ENCODE peak calls at places on chromosome 15, in nine cellular contexts. O is GM12865, V is WERI-Rb-1, M is esophagus squamous epithelium, X is endothelial cell, P is fibroblast of lung, I is WTC11, F is colonic mucosa, R is B cell. Y is an unnamed sample.

GRCh38 chr15:90959894-90960293 is 5.2 kb downstream of the RCCD1 start:
- DNase-seq in O (no peak), V (no peak), M (no peak), X (no peak), P (peak; percentile 21), I (no peak), F (no peak), R (no peak), Y (no peak)

GRCh38 chr15:76333720-76334437 is 2.7 kb upstream of the ISL2 start:
- DNase-seq in O (no peak), V (peak; percentile 80), M (no peak), X (no peak), P (no peak), I (peak; percentile 65), F (no peak), R (no peak), Y (peak; percentile 30)

GRCh38 chr15:68334661-68335124 is 57.1 kb downstream of the FEM1B start:
- DNase-seq in O (no peak), V (no peak), M (no peak), X (no peak), P (peak; percentile 18), I (no peak), F (no peak), R (no peak), Y (no peak)

GRCh38 chr15:99511865-99512632 is 53.7 kb upstream of the MEF2A start:
- DNase-seq in O (peak; percentile 97), V (no peak), M (no peak), X (no peak), P (peak; percentile 43), I (no peak), F (no peak), R (peak; percentile 89), Y (no peak)

GRCh38 chr15:43903864-43904290 is 77.1 kb downstream of the WDR76 start:
- DNase-seq in O (peak; percentile 76), V (peak; percentile 82), M (no peak), X (peak; percentile 83), P (peak; percentile 66), I (peak; percentile 83), F (peak; percentile 53), R (peak; percentile 54), Y (peak; percentile 78)

GRCh38 chr15:40291088-40291574 is 8.3 kb upstream of the ANKRD63 start:
- DNase-seq in O (no peak), V (peak; percentile 62), M (no peak), X (peak; percentile 55), P (peak; percentile 53), I (peak; percentile 69), F (peak; percentile 71), R (no peak), Y (peak; percentile 79)

GRCh38 chr15:67107014-67107812 is 41.8 kb downstream of the SMAD3 start:
- DNase-seq in O (peak; percentile 40), V (no peak), M (no peak), X (no peak), P (peak; percentile 98), I (no peak), F (peak; percentile 65), R (no peak), Y (no peak)

GRCh38 chr15:84880007-84880406 is 4.5 kb upstream of the SLC28A1 start:
- DNase-seq in O (no peak), V (no peak), M (no peak), X (no peak), P (no peak), I (no peak), F (no peak), R (no peak), Y (no peak)

GRCh38 chr15:86016750-86017149 is 62.9 kb upstream of the AGBL1 start:
- DNase-seq in O (no peak), V (no peak), M (no peak), X (no peak), P (no peak), I (no peak), F (no peak), R (no peak), Y (no peak)

GRCh38 chr15:31361764-31362120 is 35.1 kb downstream of the KLF13 start:
- DNase-seq in O (no peak), V (no peak), M (no peak), X (no peak), P (peak; percentile 8), I (no peak), F (no peak), R (no peak), Y (no peak)

GRCh38 chr15:53861792-53862191 is 102.3 kb upstream of the WDR72 start:
- DNase-seq in O (no peak), V (no peak), M (no peak), X (no peak), P (no peak), I (no peak), F (no peak), R (no peak), Y (no peak)

GRCh38 chr15:40747685-40748631 is 7.1 kb downstream of the RMDN3 start:
- DNase-seq in O (no peak), V (no peak), M (no peak), X (no peak), P (no peak), I (no peak), F (no peak), R (no peak), Y (no peak)

GRCh38 chr15:76996076-76996525 is 1.2 kb downstream of the PSTPIP1 start:
- DNase-seq in O (no peak), V (no peak), M (no peak), X (no peak), P (no peak), I (no peak), F (no peak), R (no peak), Y (no peak)

GRCh38 chr15:34644061-34644460 is 60.6 kb upstream of the GOLGA8B start:
- DNase-seq in O (no peak), V (no peak), M (no peak), X (no peak), P (peak; percentile 87), I (no peak), F (no peak), R (no peak), Y (no peak)

GRCh38 chr15:85785887-85786777 is 8.6 kb downstream of the KLHL25 start:
- DNase-seq in O (no peak), V (peak; percentile 72), M (no peak), X (no peak), P (no peak), I (no peak), F (peak; percentile 83), R (no peak), Y (no peak)

GRCh38 chr15:92616621-92617179 is 38.9 kb downstream of the FAM174B start:
- DNase-seq in O (no peak), V (no peak), M (no peak), X (no peak), P (peak; percentile 23), I (no peak), F (no peak), R (no peak), Y (no peak)

GRCh38 chr15:92617197-92618037 is 38.2 kb downstream of the FAM174B start:
- DNase-seq in O (no peak), V (no peak), M (no peak), X (no peak), P (peak; percentile 93), I (no peak), F (peak; percentile 76), R (no peak), Y (no peak)

GRCh38 chr15:92621972-92622533 is 33.5 kb downstream of the FAM174B start:
- DNase-seq in O (peak; percentile 71), V (no peak), M (no peak), X (no peak), P (no peak), I (no peak), F (no peak), R (no peak), Y (no peak)

GRCh38 chr15:92618121-92618520 is 37.5 kb downstream of the FAM174B start:
- DNase-seq in O (no peak), V (no peak), M (no peak), X (no peak), P (no peak), I (no peak), F (no peak), R (no peak), Y (no peak)

GRCh38 chr15:92619380-92620101 is 36.0 kb downstream of the FAM174B start:
- DNase-seq in O (no peak), V (no peak), M (no peak), X (no peak), P (peak; percentile 89), I (no peak), F (no peak), R (no peak), Y (no peak)
- TF ChIP-seq CTCF in O (no peak), V (no peak), M (no peak), X (no peak), P (no peak), I (no peak), F (no peak), R (no peak), Y (no peak)

DNA sequence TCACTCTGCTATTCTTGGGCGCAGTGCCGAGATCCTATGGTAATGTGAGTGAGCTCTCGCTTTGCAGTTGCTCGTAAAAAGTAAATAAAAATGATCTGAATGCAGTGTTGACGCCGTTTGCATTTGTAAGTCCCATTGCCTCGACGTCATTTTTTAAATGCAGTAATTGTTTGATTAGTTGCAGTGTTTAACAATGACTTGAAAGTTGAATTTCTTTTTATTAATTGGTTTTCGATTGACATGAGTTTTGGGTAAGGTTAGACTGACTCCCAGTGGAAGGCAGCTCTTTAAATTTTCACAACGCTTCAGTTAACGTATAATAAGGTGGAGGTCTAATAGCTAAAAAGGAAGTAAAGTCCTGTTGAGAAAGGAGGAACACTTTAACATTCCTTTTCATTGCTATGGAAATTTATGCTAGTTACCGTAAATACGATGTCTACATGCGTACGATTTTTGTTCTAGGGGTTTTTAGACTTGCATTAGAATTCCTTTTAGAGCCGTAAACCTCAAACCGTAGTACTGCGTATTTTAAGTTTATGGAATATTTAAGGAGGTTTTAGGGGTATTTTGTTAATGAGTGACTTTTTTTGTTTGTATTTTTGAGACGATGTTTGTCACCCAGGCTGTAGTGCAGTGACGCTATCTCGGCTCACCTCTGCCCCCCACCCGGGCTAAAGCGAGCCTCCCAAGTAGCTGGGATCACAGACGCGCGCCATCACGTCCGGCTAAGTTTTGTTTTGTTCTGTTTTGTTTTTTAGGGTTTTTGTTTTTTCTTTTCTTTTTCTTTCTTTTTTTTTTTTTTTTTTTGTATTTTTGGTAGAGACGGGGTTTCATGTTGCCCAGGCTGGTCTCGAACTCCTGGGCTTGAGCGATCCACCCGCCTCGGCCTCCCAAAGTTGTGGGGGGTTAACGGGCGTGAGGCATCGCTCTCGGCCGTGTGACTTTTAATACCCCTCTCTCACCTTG is 1.4 kb downstream of the MORF4L1 start:
- DNase-seq in O (peak; percentile 37), V (no peak), M (no peak), X (no peak), P (no peak), I (no peak), F (peak; percentile 36), R (no peak), Y (no peak)
- TF ChIP-seq CTCF in O (no peak), V (no peak), M (no peak), X (no peak), P (no peak), I (no peak), F (no peak), R (no peak), Y (no peak)

GRCh38 chr15:29864501-29864900 is 42.2 kb upstream of the TJP1 start:
- DNase-seq in O (no peak), V (no peak), M (no peak), X (peak; percentile 26), P (no peak), I (no peak), F (no peak), R (no peak), Y (no peak)
- TF ChIP-seq CTCF in O (no peak), V (no peak), M (no peak), X (no peak), P (no peak), I (no peak), F (no peak), R (no peak), Y (no peak)

GRCh38 chr15:59528965-59529402 is 82.6 kb upstream of the GCNT3 start:
- DNase-seq in O (peak; percentile 77), V (peak; percentile 90), M (peak; percentile 36), X (peak; percentile 91), P (peak; percentile 87), I (peak; percentile 93), F (peak; percentile 96), R (peak; percentile 82), Y (peak; percentile 89)
- TF ChIP-seq CTCF in O (peak; percentile 73), V (peak; percentile 68), M (peak; percentile 89), X (peak; percentile 79), P (peak; percentile 81), I (peak; percentile 74), F (peak; percentile 81), R (peak; percentile 86), Y (peak; percentile 80)

Y was measured in nephron progenitor cell.